ENCODE peak calls at places on chromosome 5, in five cellular contexts. M is HEK293T, V is endothelial cell, B is progenitor cell of endocrine pancreas, R is immature natural killer cell. L is an unnamed sample.
A peak's percentile ranks its signal among the peaks of the same experiment; 100 is the strongest.

GRCh38 chr5:135242496-135243193 is 156.4 kb downstream of the MACROH2A1 start:
- DNase-seq in M (no peak), V (no peak), B (no peak), R (no peak), L (no peak)

GRCh38 chr5:135222171-135222681 is 176.8 kb downstream of the MACROH2A1 start:
- DNase-seq in M (no peak), V (no peak), B (no peak), R (no peak), L (no peak)

GRCh38 chr5:133407277-133407632 is 205.1 kb downstream of the FSTL4 start:
- DNase-seq in M (no peak), V (no peak), B (no peak), R (no peak), L (no peak)

GRCh38 chr5:168592014-168592368 is 12.8 kb upstream of the PANK3 start:
- DNase-seq in M (no peak), V (no peak), B (no peak), R (no peak), L (no peak)

GRCh38 chr5:172530406-172530805 is 76.1 kb upstream of the SH3PXD2B start:
- DNase-seq in M (no peak), V (no peak), B (no peak), R (no peak), L (no peak)

GRCh38 chr5:74241751-74242140 is 398.8 kb downstream of the ENC1 start:
- DNase-seq in M (no peak), V (no peak), B (no peak), R (no peak), L (no peak)

GRCh38 chr5:139387611-139388197 is 2.0 kb downstream of the MZB1 start:
- DNase-seq in M (no peak), V (no peak), B (no peak), R (no peak), L (no peak)

GRCh38 chr5:145968970-145969713 is 32.8 kb downstream of the SH3RF2 start:
- DNase-seq in M (no peak), V (no peak), B (no peak), R (no peak), L (no peak)

GRCh38 chr5:127440831-127441230 is 76.6 kb upstream of the PRRC1 start:
- DNase-seq in M (no peak), V (no peak), B (no peak), R (no peak), L (no peak)

GRCh38 chr5:54453091-54453490 is 2.4 kb upstream of the HSPB3 start:
- DNase-seq in M (no peak), V (no peak), B (no peak), R (no peak), L (no peak)

GRCh38 chr5:38167562-38167996 is 90.8 kb upstream of the EGFLAM start:
- DNase-seq in M (no peak), V (no peak), B (no peak), R (no peak), L (no peak)

GRCh38 chr5:140806834-140807775 is at the start of gene PCDHA4:
- DNase-seq in M (no peak), V (peak; percentile 88), B (peak; percentile 77), R (no peak), L (no peak)

GRCh38 chr5:10553476-10553875 is 10.4 kb upstream of the ANKRD33B start:
- DNase-seq in M (no peak), V (no peak), B (no peak), R (no peak), L (no peak)

GRCh38 chr5:119378075-119378699 is 22.4 kb downstream of the TNFAIP8 start:
- DNase-seq in M (no peak), V (no peak), B (no peak), R (no peak), L (no peak)

GRCh38 chr5:123091258-123091987 is 2.4 kb downstream of the PRDM6 start:
- DNase-seq in M (no peak), V (no peak), B (no peak), R (no peak), L (no peak)

GRCh38 chr5:130514984-130515690 is 610.9 kb downstream of the CHSY3 start:
- DNase-seq in M (no peak), V (no peak), B (no peak), R (no peak), L (no peak)

GRCh38 chr5:147464211-147464610 is 45.7 kb downstream of the DPYSL3 start:
- DNase-seq in M (peak; percentile 20), V (peak; percentile 65), B (no peak), R (no peak), L (no peak)

GRCh38 chr5:160894-161540 is 30.3 kb upstream of the LRRC14B start:
- DNase-seq in M (no peak), V (no peak), B (no peak), R (no peak), L (no peak)

GRCh38 chr5:7518947-7519560 is 123.1 kb downstream of the ADCY2 start:
- DNase-seq in M (peak; percentile 16), V (peak; percentile 40), B (no peak), R (no peak), L (no peak)

GRCh38 chr5:621341-621761 is 9.2 kb downstream of the CEP72 start:
- DNase-seq in M (no peak), V (no peak), B (no peak), R (no peak), L (no peak)

GRCh38 chr5:1882337-1883119 is at the start of gene IRX4:
- DNase-seq in M (peak; percentile 49), V (no peak), B (no peak), R (no peak), L (no peak)

GRCh38 chr5:172284275-172284971 is 859 bp upstream of the UBTD2 start:
- DNase-seq in M (no peak), V (no peak), B (no peak), R (peak; percentile 8), L (no peak)

GRCh38 chr5:51279983-51280382 is 103.3 kb upstream of the ISL1 start:
- DNase-seq in M (peak; percentile 15), V (no peak), B (no peak), R (no peak), L (no peak)